ENCODE peak calls at places on chromosomes 11 and 22, in six cellular contexts. S is astrocyte of the hippocampus; A is stimulated activated CD8-positive, alpha-beta memory T cell treated with anti-CD3 and anti-CD28 coated beads, Interleukin-2, amount 100 ng/mL, for 48 hours; R is NCI-H1694 treated with DMSO at 0.1 percent for 48 hours; H is stimulated activated naive CD4-positive, alpha-beta T cell treated with Interleukin-2 at 50 U/mL for 16 hours; Q is T1000. E is an unnamed sample.

GRCh38 chr11:115518983-115519382 is 14.8 kb upstream of the CADM1 start:
- DNase-seq in S (no peak), A (no peak), R (no peak), H (no peak), Q (no peak), E (no peak)

GRCh38 chr22:28180804-28181203 is 261.7 kb upstream of the PITPNB start:
- DNase-seq in S (no peak), A (no peak), R (no peak), H (no peak), Q (no peak), E (no peak)

GRCh38 chr11:996681-997080 is 39.8 kb downstream of the MUC6 start:
- DNase-seq in S (no peak), A (no peak), R (no peak), H (no peak), Q (no peak), E (no peak)

GRCh38 chr11:13701506-13701905 is 33.0 kb downstream of the FAR1 start:
- DNase-seq in S (no peak), A (no peak), R (no peak), H (no peak), Q (no peak), E (no peak)

GRCh38 chr11:72773291-72773690 is 20.6 kb downstream of the STARD10 start:
- DNase-seq in S (peak; percentile 90), A (no peak), R (peak; percentile 37), H (no peak), Q (peak; percentile 63), E (no peak)

GRCh38 chr11:74123008-74123448 is 47.8 kb downstream of the C2CD3 start:
- DNase-seq in S (peak; percentile 15), A (no peak), R (no peak), H (no peak), Q (no peak), E (no peak)

GRCh38 chr22:45880732-45881523 is 96.0 kb downstream of the WNT7B start:
- DNase-seq in S (no peak), A (no peak), R (no peak), H (no peak), Q (no peak), E (no peak)

GRCh38 chr22:18947905-18948304 is 11.8 kb upstream of the PRODH start:
- DNase-seq in S (no peak), A (no peak), R (no peak), H (no peak), Q (no peak), E (no peak)

GRCh38 chr11:22554221-22554620 is 71.4 kb downstream of the FANCF start:
- DNase-seq in S (no peak), A (no peak), R (no peak), H (no peak), Q (no peak), E (no peak)

GRCh38 chr11:102983491-102983890 is 28.0 kb upstream of the MMP13 start:
- DNase-seq in S (no peak), A (no peak), R (no peak), H (no peak), Q (no peak), E (no peak)

GRCh38 chr22:32539631-32540449 is 65.2 kb downstream of the FBXO7 start:
- DNase-seq in S (peak; percentile 38), A (no peak), R (no peak), H (no peak), Q (no peak), E (no peak)

GRCh38 chr22:18974477-18975180 is 38.5 kb upstream of the PRODH start:
- DNase-seq in S (no peak), A (no peak), R (no peak), H (no peak), Q (no peak), E (no peak)

E was measured in keratinocyte.